ENCODE peak calls at places on chromosomes 3 and 15, in five cellular contexts. One of them, this sample, is unnamed.

GRCh38 chr3:123952844-123953520 is 8.0 kb downstream of the CCDC14 start:
- DNase-seq in activated T-cell treated with anti-CD3 and anti-CD28 coated beads, Interleukin-2, amount 50 U/mL, for 1 hour: no peak
- DNase-seq in Kasumi-1: no peak
- DNase-seq in renal cortical epithelial cell: no peak
- DNase-seq in cardiac muscle cell: no peak
- DNase-seq in this sample: no peak

GRCh38 chr15:89446260-89446891 is 50.0 kb downstream of the RHCG start:
- DNase-seq in activated T-cell treated with anti-CD3 and anti-CD28 coated beads, Interleukin-2, amount 50 U/mL, for 1 hour: no peak
- DNase-seq in Kasumi-1: no peak
- DNase-seq in renal cortical epithelial cell: no peak
- DNase-seq in cardiac muscle cell: no peak
- DNase-seq in this sample: no peak

GRCh38 chr3:17639765-17640164 is 102.7 kb downstream of the TBC1D5 start:
- DNase-seq in activated T-cell treated with anti-CD3 and anti-CD28 coated beads, Interleukin-2, amount 50 U/mL, for 1 hour: no peak
- DNase-seq in Kasumi-1: no peak
- DNase-seq in renal cortical epithelial cell: peak
- DNase-seq in cardiac muscle cell: no peak
- DNase-seq in this sample: no peak

GRCh38 chr3:88032245-88032644 is 26.6 kb downstream of the CGGBP1 start:
- DNase-seq in activated T-cell treated with anti-CD3 and anti-CD28 coated beads, Interleukin-2, amount 50 U/mL, for 1 hour: no peak
- DNase-seq in Kasumi-1: no peak
- DNase-seq in renal cortical epithelial cell: no peak
- DNase-seq in cardiac muscle cell: no peak
- DNase-seq in this sample: no peak

GRCh38 chr15:63466378-63467192 is 37.8 kb upstream of the USP3 start:
- DNase-seq in activated T-cell treated with anti-CD3 and anti-CD28 coated beads, Interleukin-2, amount 50 U/mL, for 1 hour: peak
- DNase-seq in Kasumi-1: peak
- DNase-seq in renal cortical epithelial cell: peak
- DNase-seq in cardiac muscle cell: peak
- DNase-seq in this sample: peak

GRCh38 chr3:32105291-32106131 is 909 bp upstream of the GPD1L start:
- DNase-seq in activated T-cell treated with anti-CD3 and anti-CD28 coated beads, Interleukin-2, amount 50 U/mL, for 1 hour: no peak
- DNase-seq in Kasumi-1: no peak
- DNase-seq in renal cortical epithelial cell: peak
- DNase-seq in cardiac muscle cell: no peak
- DNase-seq in this sample: no peak

GRCh38 chr3:161336661-161337060 is 34.7 kb downstream of the SPTSSB start:
- DNase-seq in activated T-cell treated with anti-CD3 and anti-CD28 coated beads, Interleukin-2, amount 50 U/mL, for 1 hour: no peak
- DNase-seq in Kasumi-1: no peak
- DNase-seq in renal cortical epithelial cell: peak
- DNase-seq in cardiac muscle cell: no peak
- DNase-seq in this sample: no peak

GRCh38 chr15:70376929-70377691 is 279.4 kb upstream of the TLE3 start:
- DNase-seq in activated T-cell treated with anti-CD3 and anti-CD28 coated beads, Interleukin-2, amount 50 U/mL, for 1 hour: no peak
- DNase-seq in Kasumi-1: peak
- DNase-seq in renal cortical epithelial cell: peak
- DNase-seq in cardiac muscle cell: peak
- DNase-seq in this sample: peak

GRCh38 chr3:45105855-45106655 is 40.1 kb downstream of the CDCP1 start:
- DNase-seq in activated T-cell treated with anti-CD3 and anti-CD28 coated beads, Interleukin-2, amount 50 U/mL, for 1 hour: peak
- DNase-seq in Kasumi-1: no peak
- DNase-seq in renal cortical epithelial cell: peak
- DNase-seq in cardiac muscle cell: no peak
- DNase-seq in this sample: no peak

This sample was measured in nephron progenitor cell.